ENCODE peak calls at places on chromosomes 6 and 20, in nine cellular contexts. O, N, J, K, W, Y, D, L and H are unnamed samples.

GRCh38 chr6:81098109-81098814 is 654.2 kb downstream of the TENT5A start:
- DNase-seq in W (no peak), J (no peak), K (no peak), N (no peak), L (no peak), D (no peak), Y (no peak), O (no peak), H (no peak)

GRCh38 chr6:35215665-35216411 is 2.1 kb downstream of the SCUBE3 start:
- DNase-seq in D (no peak), K (no peak), N (no peak), O (no peak), Y (no peak), W (no peak), J (no peak), L (no peak), H (no peak)

GRCh38 chr20:63483834-63484233 is 11.4 kb upstream of the KCNQ2 start:
- DNase-seq in L (peak; percentile 61), O (no peak), Y (no peak), W (no peak), K (no peak), N (peak; percentile 74), D (no peak), J (no peak), H (no peak)

GRCh38 chr6:71533939-71534379 is 245.3 kb downstream of the OGFRL1 start:
- DNase-seq in O (no peak), D (no peak), N (no peak), W (no peak), K (no peak), L (peak; percentile 25), J (peak; percentile 39), Y (peak; percentile 51), H (no peak)

GRCh38 chr20:25011831-25012241 is 19.3 kb upstream of the APMAP start:
- DNase-seq in N (no peak), D (no peak), W (no peak), O (no peak), K (no peak), Y (no peak), J (no peak), L (no peak), H (peak; percentile 35)

GRCh38 chr6:168116446-168116974 is 37.5 kb upstream of the FRMD1 start:
- DNase-seq in J (no peak), Y (no peak), W (no peak), D (no peak), N (no peak), O (no peak), L (no peak), K (no peak), H (no peak)

GRCh38 chr6:13445005-13445743 is 42.2 kb downstream of the GFOD1 start:
- DNase-seq in Y (peak; percentile 79), J (peak; percentile 56), O (no peak), N (peak; percentile 81), D (no peak), K (no peak), W (peak; percentile 73), L (peak; percentile 97), H (peak; percentile 83)

GRCh38 chr6:13696226-13696625 is 15.4 kb downstream of the RANBP9 start:
- DNase-seq in O (no peak), D (no peak), L (no peak), J (peak; percentile 77), W (no peak), K (no peak), Y (no peak), N (no peak), H (no peak)

GRCh38 chr20:39553120-39553519 is 591.0 kb downstream of the DHX35 start:
- DNase-seq in L (no peak), J (no peak), D (peak; percentile 2), Y (no peak), K (no peak), O (no peak), W (no peak), N (no peak), H (no peak)

GRCh38 chr6:101110814-101111213 is 229.7 kb upstream of the ASCC3 start:
- DNase-seq in K (no peak), L (peak; percentile 42), J (peak; percentile 11), N (no peak), Y (no peak), O (no peak), W (no peak), D (no peak), H (no peak)

GRCh38 chr20:64153861-64154589 is 10.2 kb upstream of the MYT1 start:
- DNase-seq in D (no peak), K (no peak), Y (no peak), L (no peak), J (no peak), W (no peak), O (no peak), N (no peak), H (no peak)